ENCODE peak calls at places on chromosomes 5 and 9, in six cellular contexts. A is endothelial cell of umbilical vein, L is right atrium auricular region, M is NCI-H1105 treated with DMSO at 0.1 percent for 48 hours, S is hippocampal formation, K is iPS DF 6.9. C is an unnamed sample.

GRCh38 chr5:38414348-38414747 is 142.1 kb downstream of the LIFR start:
- DNase-seq in A (no peak), L (no peak), M (no peak), S (no peak), K (no peak), C (no peak)

GRCh38 chr5:122842016-122842580 is 3.3 kb upstream of the SNX24 start:
- DNase-seq in A (no peak), L (no peak), M (no peak), S (no peak), K (no peak), C (no peak)

GRCh38 chr9:3842839-3843238 is 317.0 kb upstream of the RFX3 start:
- DNase-seq in A (no peak), L (no peak), M (no peak), S (no peak), K (no peak), C (no peak)

GRCh38 chr9:21556581-21557427 is 74.7 kb upstream of the IFNE start:
- DNase-seq in A (peak; percentile 71), L (no peak), M (no peak), S (no peak), K (no peak), C (peak; percentile 58)

GRCh38 chr5:104421431-104421830 is 858.8 kb upstream of the NUDT12 start:
- DNase-seq in A (no peak), L (no peak), M (no peak), S (no peak), K (no peak), C (no peak)

GRCh38 chr5:74442466-74442865 is 198.1 kb downstream of the ENC1 start:
- DNase-seq in A (no peak), L (no peak), M (no peak), S (no peak), K (peak; percentile 4), C (peak; percentile 16)

GRCh38 chr5:98110270-98110669 is 663.2 kb upstream of the RGMB start:
- DNase-seq in A (peak; percentile 64), L (no peak), M (no peak), S (no peak), K (no peak), C (peak; percentile 95)

GRCh38 chr5:82910905-82911304 is 166.3 kb downstream of the TMEM167A start:
- DNase-seq in A (no peak), L (no peak), M (no peak), S (no peak), K (no peak), C (no peak)

GRCh38 chr5:38613992-38614836 is 57.8 kb upstream of the LIFR start:
- DNase-seq in A (no peak), L (no peak), M (no peak), S (no peak), K (no peak), C (no peak)

GRCh38 chr5:1131726-1132125 is 19.9 kb upstream of the SLC12A7 start:
- DNase-seq in A (no peak), L (no peak), M (no peak), S (no peak), K (no peak), C (no peak)

GRCh38 chr9:97564291-97565175 is 63.1 kb downstream of the TMOD1 start:
- DNase-seq in A (peak; percentile 89), L (peak; percentile 62), M (peak; percentile 19), S (no peak), K (no peak), C (peak; percentile 90)

GRCh38 chr5:115170128-115170923 is 618 bp upstream of the TRIM36 start:
- DNase-seq in A (peak; percentile 49), L (no peak), M (no peak), S (no peak), K (peak; percentile 29), C (peak; percentile 39)

GRCh38 chr5:36443941-36444340 is 142.2 kb upstream of the RANBP3L start:
- DNase-seq in A (no peak), L (no peak), M (no peak), S (no peak), K (no peak), C (no peak)

GRCh38 chr5:99019812-99020697 is 91.2 kb upstream of the CHD1 start:
- DNase-seq in A (peak; percentile 93), L (no peak), M (no peak), S (no peak), K (no peak), C (peak; percentile 97)

GRCh38 chr5:131944700-131945550 is 538 bp downstream of the MEIKIN start:
- DNase-seq in A (no peak), L (no peak), M (no peak), S (no peak), K (no peak), C (no peak)

GRCh38 chr9:20620658-20621552 is 1.4 kb downstream of the MLLT3 start:
- DNase-seq in A (peak; percentile 54), L (peak; percentile 64), M (peak; percentile 29), S (no peak), K (no peak), C (peak; percentile 59)

GRCh38 chr9:132372177-132373095 is 17.6 kb upstream of the SETX start:
- DNase-seq in A (peak; percentile 97), L (peak; percentile 76), M (no peak), S (peak; percentile 38), K (no peak), C (peak; percentile 46)

GRCh38 chr5:93831449-93831848 is 90.0 kb upstream of the POU5F2 start:
- DNase-seq in A (peak; percentile 41), L (no peak), M (no peak), S (no peak), K (no peak), C (peak; percentile 52)

GRCh38 chr5:78430816-78431215 is 70.4 kb downstream of the SCAMP1 start:
- DNase-seq in A (no peak), L (no peak), M (no peak), S (no peak), K (no peak), C (no peak)

GRCh38 chr5:115589043-115589442 is 13.2 kb downstream of the TICAM2 start:
- DNase-seq in A (no peak), L (no peak), M (no peak), S (no peak), K (no peak), C (peak; percentile 64)